ENCODE peak calls at places on chromosomes 16 and 17, in six cellular contexts. T is ELF-1; M is T-helper 2 cell; H is effector memory CD4-positive, alpha-beta T cell; P is fibroblast of pulmonary artery; G is cardiac muscle cell. O is an unnamed sample.

GRCh38 chr16:71635632-71636031 is 9.6 kb downstream of the MARVELD3 start:
- DNase-seq in T (no peak), M (no peak), H (no peak), P (no peak), G (no peak), O (no peak)

GRCh38 chr17:30296499-30297038 is 4.8 kb upstream of the BLMH start:
- DNase-seq in T (no peak), M (no peak), H (no peak), P (no peak), G (no peak), O (no peak)

GRCh38 chr17:59435238-59435637 is 103.8 kb downstream of the YPEL2 start:
- DNase-seq in T (no peak), M (no peak), H (no peak), P (peak), G (no peak), O (no peak)

GRCh38 chr17:151886-152859 is 14.8 kb downstream of the SCGB1C2 start:
- DNase-seq in T (no peak), M (no peak), H (no peak), P (no peak), G (no peak), O (no peak)

GRCh38 chr16:55622930-55623561 is 32.7 kb upstream of the SLC6A2 start:
- DNase-seq in T (peak), M (no peak), H (no peak), P (no peak), G (peak), O (peak)

GRCh38 chr16:75087040-75087979 is 29.3 kb downstream of the LDHD start:
- DNase-seq in T (peak), M (no peak), H (no peak), P (peak), G (peak), O (peak)

GRCh38 chr16:50697881-50698767 is 4.7 kb downstream of the NOD2 start:
- DNase-seq in T (no peak), M (no peak), H (peak), P (peak), G (no peak), O (peak)

GRCh38 chr16:87173294-87173883 is 143.8 kb downstream of the C16orf95 start:
- DNase-seq in T (no peak), M (no peak), H (no peak), P (no peak), G (no peak), O (no peak)

GRCh38 chr16:17173134-17173729 is 297.5 kb downstream of the XYLT1 start:
- DNase-seq in T (no peak), M (no peak), H (no peak), P (peak), G (no peak), O (peak)

GRCh38 chr16:3020604-3021448 is 658 bp downstream of the TNFRSF12A start:
- DNase-seq in T (peak), M (peak), H (peak), P (peak), G (peak), O (peak)

GRCh38 chr17:4901648-4902344 is 1.1 kb downstream of the CHRNE start:
- DNase-seq in T (peak), M (no peak), H (peak), P (no peak), G (no peak), O (peak)

GRCh38 chr17:10031606-10032005 is 126.5 kb upstream of the RCVRN start:
- DNase-seq in T (no peak), M (no peak), H (no peak), P (no peak), G (no peak), O (no peak)

GRCh38 chr17:50853015-50853615 is 13.0 kb downstream of the TOB1 start:
- DNase-seq in T (no peak), M (no peak), H (no peak), P (no peak), G (peak), O (no peak)

GRCh38 chr17:72604518-72604917 is 483.7 kb downstream of the SOX9 start:
- DNase-seq in T (no peak), M (no peak), H (no peak), P (no peak), G (no peak), O (no peak)

GRCh38 chr16:70757183-70757582 is 43.8 kb downstream of the VAC14 start:
- DNase-seq in T (no peak), M (no peak), H (no peak), P (no peak), G (no peak), O (no peak)

O was measured in testis.